ENCODE peak calls at places on chromosomes 4 and X, in seven cellular contexts. One of them, this sample, is unnamed.

GRCh38 chr4:83075696-83076095 is 38.8 kb downstream of the PLAC8 start:
- DNase-seq in AG04449: no peak
- DNase-seq in Kasumi-1: no peak
- DNase-seq in GM12864: no peak
- DNase-seq in HS-27A: no peak
- DNase-seq in stimulated activated CD4-positive, alpha-beta T cell treated with anti-CD3 and anti-CD28 coated beads, Interleukin-2, amount 100 ng/mL, for 4 hours: no peak
- DNase-seq in transverse colon: no peak
- DNase-seq in this sample: no peak

GRCh38 chr4:166432842-166433241 is 559.8 kb downstream of the TLL1 start:
- DNase-seq in AG04449: no peak
- DNase-seq in Kasumi-1: no peak
- DNase-seq in GM12864: no peak
- DNase-seq in HS-27A: no peak
- DNase-seq in stimulated activated CD4-positive, alpha-beta T cell treated with anti-CD3 and anti-CD28 coated beads, Interleukin-2, amount 100 ng/mL, for 4 hours: no peak
- DNase-seq in transverse colon: no peak
- DNase-seq in this sample: no peak

GRCh38 chr4:113336556-113336955 is 287.1 kb downstream of the ANK2 start:
- DNase-seq in AG04449: no peak
- DNase-seq in Kasumi-1: no peak
- DNase-seq in GM12864: no peak
- DNase-seq in HS-27A: no peak
- DNase-seq in stimulated activated CD4-positive, alpha-beta T cell treated with anti-CD3 and anti-CD28 coated beads, Interleukin-2, amount 100 ng/mL, for 4 hours: no peak
- DNase-seq in transverse colon: no peak
- DNase-seq in this sample: no peak

GRCh38 chr4:1723131-1723801 is 1.9 kb downstream of the TACC3 start:
- DNase-seq in AG04449: no peak
- DNase-seq in Kasumi-1: peak
- DNase-seq in GM12864: no peak
- DNase-seq in HS-27A: no peak
- DNase-seq in stimulated activated CD4-positive, alpha-beta T cell treated with anti-CD3 and anti-CD28 coated beads, Interleukin-2, amount 100 ng/mL, for 4 hours: peak
- DNase-seq in transverse colon: no peak
- DNase-seq in this sample: no peak

GRCh38 chr4:122700178-122700725 is 32.3 kb upstream of the BBS12 start:
- DNase-seq in AG04449: no peak
- DNase-seq in Kasumi-1: no peak
- DNase-seq in GM12864: no peak
- DNase-seq in HS-27A: no peak
- DNase-seq in stimulated activated CD4-positive, alpha-beta T cell treated with anti-CD3 and anti-CD28 coated beads, Interleukin-2, amount 100 ng/mL, for 4 hours: no peak
- DNase-seq in transverse colon: peak
- DNase-seq in this sample: no peak

GRCh38 chrX:55342533-55343501 is 78.1 kb upstream of the PAGE3 start:
- DNase-seq in AG04449: no peak
- DNase-seq in Kasumi-1: peak
- DNase-seq in GM12864: peak
- DNase-seq in HS-27A: no peak
- DNase-seq in stimulated activated CD4-positive, alpha-beta T cell treated with anti-CD3 and anti-CD28 coated beads, Interleukin-2, amount 100 ng/mL, for 4 hours: no peak
- DNase-seq in transverse colon: peak
- DNase-seq in this sample: no peak

GRCh38 chrX:71052721-71053120 is 15.4 kb downstream of the SNX12 start:
- DNase-seq in AG04449: no peak
- DNase-seq in Kasumi-1: peak
- DNase-seq in GM12864: no peak
- DNase-seq in HS-27A: no peak
- DNase-seq in stimulated activated CD4-positive, alpha-beta T cell treated with anti-CD3 and anti-CD28 coated beads, Interleukin-2, amount 100 ng/mL, for 4 hours: no peak
- DNase-seq in transverse colon: no peak
- DNase-seq in this sample: no peak

GRCh38 chr4:23789765-23790164 is 100.1 kb downstream of the PPARGC1A start:
- DNase-seq in AG04449: no peak
- DNase-seq in Kasumi-1: no peak
- DNase-seq in GM12864: no peak
- DNase-seq in HS-27A: peak
- DNase-seq in stimulated activated CD4-positive, alpha-beta T cell treated with anti-CD3 and anti-CD28 coated beads, Interleukin-2, amount 100 ng/mL, for 4 hours: no peak
- DNase-seq in transverse colon: no peak
- DNase-seq in this sample: peak

GRCh38 chrX:63652086-63652775 is 132.8 kb downstream of the ARHGEF9 start:
- DNase-seq in AG04449: no peak
- DNase-seq in Kasumi-1: no peak
- DNase-seq in GM12864: no peak
- DNase-seq in HS-27A: no peak
- DNase-seq in stimulated activated CD4-positive, alpha-beta T cell treated with anti-CD3 and anti-CD28 coated beads, Interleukin-2, amount 100 ng/mL, for 4 hours: no peak
- DNase-seq in transverse colon: no peak
- DNase-seq in this sample: peak

GRCh38 chr4:185931986-185932385 is 120.0 kb upstream of the SORBS2 start:
- DNase-seq in AG04449: no peak
- DNase-seq in Kasumi-1: no peak
- DNase-seq in GM12864: no peak
- DNase-seq in HS-27A: no peak
- DNase-seq in stimulated activated CD4-positive, alpha-beta T cell treated with anti-CD3 and anti-CD28 coated beads, Interleukin-2, amount 100 ng/mL, for 4 hours: no peak
- DNase-seq in transverse colon: no peak
- DNase-seq in this sample: no peak

GRCh38 chr4:80412322-80412721 is 76.8 kb downstream of the CFAP299 start:
- DNase-seq in AG04449: no peak
- DNase-seq in Kasumi-1: no peak
- DNase-seq in GM12864: no peak
- DNase-seq in HS-27A: no peak
- DNase-seq in stimulated activated CD4-positive, alpha-beta T cell treated with anti-CD3 and anti-CD28 coated beads, Interleukin-2, amount 100 ng/mL, for 4 hours: no peak
- DNase-seq in transverse colon: no peak
- DNase-seq in this sample: no peak

GRCh38 chr4:9691221-9692065 is 90.0 kb upstream of the DRD5 start:
- DNase-seq in AG04449: no peak
- DNase-seq in Kasumi-1: peak
- DNase-seq in GM12864: peak
- DNase-seq in HS-27A: no peak
- DNase-seq in stimulated activated CD4-positive, alpha-beta T cell treated with anti-CD3 and anti-CD28 coated beads, Interleukin-2, amount 100 ng/mL, for 4 hours: peak
- DNase-seq in transverse colon: peak
- DNase-seq in this sample: peak

GRCh38 chr4:106450249-106450648 is 81.7 kb upstream of the GIMD1 start:
- DNase-seq in AG04449: no peak
- DNase-seq in Kasumi-1: no peak
- DNase-seq in GM12864: no peak
- DNase-seq in HS-27A: no peak
- DNase-seq in stimulated activated CD4-positive, alpha-beta T cell treated with anti-CD3 and anti-CD28 coated beads, Interleukin-2, amount 100 ng/mL, for 4 hours: no peak
- DNase-seq in transverse colon: no peak
- DNase-seq in this sample: no peak

GRCh38 chr4:189414021-189414420 is 526.7 kb upstream of the FRG1 start:
- DNase-seq in AG04449: no peak
- DNase-seq in Kasumi-1: no peak
- DNase-seq in GM12864: no peak
- DNase-seq in HS-27A: no peak
- DNase-seq in stimulated activated CD4-positive, alpha-beta T cell treated with anti-CD3 and anti-CD28 coated beads, Interleukin-2, amount 100 ng/mL, for 4 hours: no peak
- DNase-seq in transverse colon: no peak
- DNase-seq in this sample: no peak

GRCh38 chr4:157818946-157819692 is 353.7 kb downstream of the GASK1B start:
- DNase-seq in AG04449: no peak
- DNase-seq in Kasumi-1: no peak
- DNase-seq in GM12864: no peak
- DNase-seq in HS-27A: no peak
- DNase-seq in stimulated activated CD4-positive, alpha-beta T cell treated with anti-CD3 and anti-CD28 coated beads, Interleukin-2, amount 100 ng/mL, for 4 hours: no peak
- DNase-seq in transverse colon: no peak
- DNase-seq in this sample: no peak

GRCh38 chrX:108584617-108585211 is 145.1 kb downstream of the COL4A5 start:
- DNase-seq in AG04449: no peak
- DNase-seq in Kasumi-1: no peak
- DNase-seq in GM12864: peak
- DNase-seq in HS-27A: no peak
- DNase-seq in stimulated activated CD4-positive, alpha-beta T cell treated with anti-CD3 and anti-CD28 coated beads, Interleukin-2, amount 100 ng/mL, for 4 hours: no peak
- DNase-seq in transverse colon: no peak
- DNase-seq in this sample: no peak

GRCh38 chr4:51907001-51907669 is 64.2 kb downstream of the DCUN1D4 start:
- DNase-seq in AG04449: no peak
- DNase-seq in Kasumi-1: no peak
- DNase-seq in GM12864: no peak
- DNase-seq in HS-27A: no peak
- DNase-seq in stimulated activated CD4-positive, alpha-beta T cell treated with anti-CD3 and anti-CD28 coated beads, Interleukin-2, amount 100 ng/mL, for 4 hours: no peak
- DNase-seq in transverse colon: no peak
- DNase-seq in this sample: no peak

GRCh38 chr4:16524911-16525574 is 298.8 kb upstream of the TAPT1 start:
- DNase-seq in AG04449: no peak
- DNase-seq in Kasumi-1: no peak
- DNase-seq in GM12864: no peak
- DNase-seq in HS-27A: no peak
- DNase-seq in stimulated activated CD4-positive, alpha-beta T cell treated with anti-CD3 and anti-CD28 coated beads, Interleukin-2, amount 100 ng/mL, for 4 hours: no peak
- DNase-seq in transverse colon: no peak
- DNase-seq in this sample: peak

GRCh38 chrX:136546369-136546768 is 14.4 kb downstream of the VGLL1 start:
- DNase-seq in AG04449: no peak
- DNase-seq in Kasumi-1: no peak
- DNase-seq in GM12864: no peak
- DNase-seq in HS-27A: no peak
- DNase-seq in stimulated activated CD4-positive, alpha-beta T cell treated with anti-CD3 and anti-CD28 coated beads, Interleukin-2, amount 100 ng/mL, for 4 hours: no peak
- DNase-seq in transverse colon: no peak
- DNase-seq in this sample: no peak

GRCh38 chr4:139042981-139043460 is 27.4 kb downstream of the NOCT start:
- DNase-seq in AG04449: no peak
- DNase-seq in Kasumi-1: no peak
- DNase-seq in GM12864: no peak
- DNase-seq in HS-27A: no peak
- DNase-seq in stimulated activated CD4-positive, alpha-beta T cell treated with anti-CD3 and anti-CD28 coated beads, Interleukin-2, amount 100 ng/mL, for 4 hours: no peak
- DNase-seq in transverse colon: no peak
- DNase-seq in this sample: no peak

GRCh38 chr4:16693040-16693506 is 205.4 kb downstream of the LDB2 start:
- DNase-seq in AG04449: no peak
- DNase-seq in Kasumi-1: no peak
- DNase-seq in GM12864: no peak
- DNase-seq in HS-27A: no peak
- DNase-seq in stimulated activated CD4-positive, alpha-beta T cell treated with anti-CD3 and anti-CD28 coated beads, Interleukin-2, amount 100 ng/mL, for 4 hours: no peak
- DNase-seq in transverse colon: peak
- DNase-seq in this sample: no peak

GRCh38 chrX:119726900-119727555 is 31.4 kb upstream of the SOWAHD start:
- DNase-seq in AG04449: no peak
- DNase-seq in Kasumi-1: peak
- DNase-seq in GM12864: no peak
- DNase-seq in HS-27A: no peak
- DNase-seq in stimulated activated CD4-positive, alpha-beta T cell treated with anti-CD3 and anti-CD28 coated beads, Interleukin-2, amount 100 ng/mL, for 4 hours: no peak
- DNase-seq in transverse colon: no peak
- DNase-seq in this sample: no peak

GRCh38 chrX:43677993-43678392 is 21.9 kb downstream of the MAOA start:
- DNase-seq in AG04449: no peak
- DNase-seq in Kasumi-1: no peak
- DNase-seq in GM12864: no peak
- DNase-seq in HS-27A: no peak
- DNase-seq in stimulated activated CD4-positive, alpha-beta T cell treated with anti-CD3 and anti-CD28 coated beads, Interleukin-2, amount 100 ng/mL, for 4 hours: no peak
- DNase-seq in transverse colon: peak
- DNase-seq in this sample: no peak

GRCh38 chrX:107574054-107574683 is 54.1 kb upstream of the PRPS1 start:
- DNase-seq in AG04449: no peak
- DNase-seq in Kasumi-1: no peak
- DNase-seq in GM12864: no peak
- DNase-seq in HS-27A: no peak
- DNase-seq in stimulated activated CD4-positive, alpha-beta T cell treated with anti-CD3 and anti-CD28 coated beads, Interleukin-2, amount 100 ng/mL, for 4 hours: no peak
- DNase-seq in transverse colon: no peak
- DNase-seq in this sample: peak

GRCh38 chrX:37509349-37509748 is 62.1 kb upstream of the LANCL3 start:
- DNase-seq in AG04449: no peak
- DNase-seq in Kasumi-1: peak
- DNase-seq in GM12864: no peak
- DNase-seq in HS-27A: no peak
- DNase-seq in stimulated activated CD4-positive, alpha-beta T cell treated with anti-CD3 and anti-CD28 coated beads, Interleukin-2, amount 100 ng/mL, for 4 hours: no peak
- DNase-seq in transverse colon: no peak
- DNase-seq in this sample: no peak

GRCh38 chrX:126456136-126456535 is 96.5 kb downstream of the DCAF12L1 start:
- DNase-seq in AG04449: no peak
- DNase-seq in Kasumi-1: no peak
- DNase-seq in GM12864: no peak
- DNase-seq in HS-27A: no peak
- DNase-seq in stimulated activated CD4-positive, alpha-beta T cell treated with anti-CD3 and anti-CD28 coated beads, Interleukin-2, amount 100 ng/mL, for 4 hours: no peak
- DNase-seq in transverse colon: no peak
- DNase-seq in this sample: no peak

GRCh38 chr4:113384600-113384999 is 335.1 kb downstream of the ANK2 start:
- DNase-seq in AG04449: no peak
- DNase-seq in Kasumi-1: no peak
- DNase-seq in GM12864: no peak
- DNase-seq in HS-27A: peak
- DNase-seq in stimulated activated CD4-positive, alpha-beta T cell treated with anti-CD3 and anti-CD28 coated beads, Interleukin-2, amount 100 ng/mL, for 4 hours: no peak
- DNase-seq in transverse colon: no peak
- DNase-seq in this sample: no peak

GRCh38 chrX:116204947-116205346 is 34.4 kb downstream of the AGTR2 start:
- DNase-seq in AG04449: no peak
- DNase-seq in Kasumi-1: peak
- DNase-seq in GM12864: no peak
- DNase-seq in HS-27A: no peak
- DNase-seq in stimulated activated CD4-positive, alpha-beta T cell treated with anti-CD3 and anti-CD28 coated beads, Interleukin-2, amount 100 ng/mL, for 4 hours: no peak
- DNase-seq in transverse colon: no peak
- DNase-seq in this sample: no peak